ENCODE peak calls at places on chromosomes 12 and 14, in five cellular contexts. D is mucosa of gallbladder, B is ACHN, J is breast epithelium, M is astrocyte of the spinal cord. E is an unnamed sample.

GRCh38 chr12:117114784-117115183 is 15.6 kb upstream of the TESC start:
- DNase-seq in D (no peak), M (no peak), B (no peak), J (no peak), E (peak; percentile 74)

GRCh38 chr12:15827136-15827535 is 37.9 kb upstream of the EPS8 start:
- DNase-seq in M (no peak), B (no peak), D (no peak), J (no peak), E (no peak)

GRCh38 chr14:103716091-103716801 is 636 bp downstream of the ZFYVE21 start:
- DNase-seq in J (no peak), M (no peak), B (peak; percentile 16), D (no peak), E (no peak)

GRCh38 chr14:30799933-30800332 is 74.4 kb upstream of the COCH start:
- DNase-seq in B (no peak), M (no peak), J (no peak), D (no peak), E (no peak)

GRCh38 chr14:68789002-68789797 is 3.7 kb downstream of the ZFP36L1 start:
- DNase-seq in D (peak; percentile 87), M (peak; percentile 79), B (peak; percentile 64), J (peak; percentile 78), E (peak; percentile 88)

GRCh38 chr12:40105265-40105514 is 691 bp downstream of the SLC2A13 start:
- DNase-seq in M (no peak), D (peak; percentile 40), B (peak; percentile 57), J (no peak), E (no peak)

GRCh38 chr14:79438696-79439342 is 772.5 kb downstream of the DIO2 start:
- DNase-seq in D (no peak), M (no peak), J (no peak), B (no peak), E (no peak)

GRCh38 chr12:30047499-30048262 is 263.9 kb upstream of the TMTC1 start:
- DNase-seq in B (no peak), J (no peak), D (no peak), M (peak; percentile 73), E (no peak)

GRCh38 chr14:77589099-77589498 is 27.3 kb downstream of the SPTLC2 start:
- DNase-seq in B (no peak), J (no peak), M (no peak), D (no peak), E (no peak)

GRCh38 chr12:19373569-19373968 is 65.7 kb upstream of the AEBP2 start:
- DNase-seq in D (no peak), J (no peak), B (no peak), M (no peak), E (no peak)

GRCh38 chr12:59431266-59431665 is 164.6 kb upstream of the SLC16A7 start:
- DNase-seq in D (no peak), B (peak; percentile 35), J (no peak), M (no peak), E (no peak)

GRCh38 chr12:54162741-54163140 is 26.0 kb downstream of the SMUG1 start:
- DNase-seq in J (no peak), B (no peak), D (no peak), M (no peak), E (no peak)

GRCh38 chr14:60965402-60965801 is 15.5 kb downstream of the TRMT5 start:
- DNase-seq in D (no peak), M (peak; percentile 86), J (no peak), B (no peak), E (no peak)

GRCh38 chr14:60274448-60274847 is 25.4 kb downstream of the PPM1A start:
- DNase-seq in B (no peak), D (no peak), M (no peak), J (no peak), E (no peak)

GRCh38 chr12:95918194-95918993 is 24.0 kb downstream of the CCDC38 start:
- DNase-seq in M (peak; percentile 47), B (peak; percentile 70), D (peak; percentile 42), J (no peak), E (peak; percentile 30)

GRCh38 chr14:91415794-91416743 is 1.6 kb downstream of the CCDC88C start:
- DNase-seq in M (no peak), D (no peak), J (no peak), B (no peak), E (peak; percentile 52)

GRCh38 chr12:63098851-63099250 is 52.1 kb downstream of the AVPR1A start:
- DNase-seq in B (no peak), D (no peak), M (no peak), J (no peak), E (no peak)

GRCh38 chr12:105741786-105742566 is 396.8 kb downstream of the NUAK1 start:
- DNase-seq in M (peak; percentile 76), J (no peak), D (no peak), B (no peak), E (no peak)

GRCh38 chr12:11886339-11886738 is 184.4 kb upstream of the BCL2L14 start:
- DNase-seq in B (no peak), M (no peak), D (no peak), J (no peak), E (no peak)

GRCh38 chr14:55138091-55138490 is 9.0 kb downstream of the LGALS3 start:
- DNase-seq in J (no peak), M (no peak), B (no peak), D (no peak), E (no peak)

GRCh38 chr14:24612186-24612585 is 2.7 kb upstream of the GZMH start:
- DNase-seq in M (no peak), J (no peak), B (no peak), D (no peak), E (no peak)

GRCh38 chr12:99767809-99768208 is 120.3 kb downstream of the GARIN6 start:
- DNase-seq in D (no peak), M (peak; percentile 36), J (no peak), B (peak; percentile 63), E (no peak)

E was measured in stomach.